ENCODE peak calls at places on chromosomes 7 and 10, in six cellular contexts. One of them, this sample, is unnamed.

GRCh38 chr7:123715793-123716192 is 33.0 kb downstream of the WASL start:
- DNase-seq in BE2C: no peak
- DNase-seq in left lung: no peak
- DNase-seq in NB4: no peak
- DNase-seq in psoas muscle: no peak
- DNase-seq in AG10803: no peak
- DNase-seq in this sample: no peak

GRCh38 chr10:58241346-58241745 is 26.3 kb downstream of the IPMK start:
- DNase-seq in BE2C: no peak
- DNase-seq in left lung: no peak
- DNase-seq in NB4: no peak
- DNase-seq in psoas muscle: no peak
- DNase-seq in AG10803: peak
- DNase-seq in this sample: peak

GRCh38 chr7:135076882-135077281 is 71.0 kb upstream of the TMEM140 start:
- DNase-seq in BE2C: no peak
- DNase-seq in left lung: no peak
- DNase-seq in NB4: no peak
- DNase-seq in psoas muscle: no peak
- DNase-seq in AG10803: no peak
- DNase-seq in this sample: no peak

GRCh38 chr10:110774069-110775021 is 97.4 kb upstream of the PDCD4 start:
- DNase-seq in BE2C: no peak
- DNase-seq in left lung: no peak
- DNase-seq in NB4: peak
- DNase-seq in psoas muscle: no peak
- DNase-seq in AG10803: peak
- DNase-seq in this sample: peak

GRCh38 chr10:30493609-30494530 is 59.9 kb downstream of the MAP3K8 start:
- DNase-seq in BE2C: no peak
- DNase-seq in left lung: peak
- DNase-seq in NB4: peak
- DNase-seq in psoas muscle: peak
- DNase-seq in AG10803: peak
- DNase-seq in this sample: no peak

GRCh38 chr7:101954494-101954893 is 137.1 kb downstream of the CUX1 start:
- DNase-seq in BE2C: no peak
- DNase-seq in left lung: no peak
- DNase-seq in NB4: no peak
- DNase-seq in psoas muscle: no peak
- DNase-seq in AG10803: no peak
- DNase-seq in this sample: no peak

GRCh38 chr10:63630928-63631685 is 109.9 kb downstream of the REEP3 start:
- DNase-seq in BE2C: no peak
- DNase-seq in left lung: no peak
- DNase-seq in NB4: peak
- DNase-seq in psoas muscle: no peak
- DNase-seq in AG10803: peak
- DNase-seq in this sample: peak

GRCh38 chr10:129844191-129844590 is 119.9 kb downstream of the EBF3 start:
- DNase-seq in BE2C: no peak
- DNase-seq in left lung: no peak
- DNase-seq in NB4: no peak
- DNase-seq in psoas muscle: no peak
- DNase-seq in AG10803: no peak
- DNase-seq in this sample: no peak

GRCh38 chr7:46256870-46257528 is 335.9 kb upstream of the IGFBP3 start:
- DNase-seq in BE2C: no peak
- DNase-seq in left lung: no peak
- DNase-seq in NB4: no peak
- DNase-seq in psoas muscle: no peak
- DNase-seq in AG10803: peak
- DNase-seq in this sample: no peak

GRCh38 chr7:10181996-10182395 is 791.7 kb upstream of the PHF14 start:
- DNase-seq in BE2C: no peak
- DNase-seq in left lung: no peak
- DNase-seq in NB4: no peak
- DNase-seq in psoas muscle: no peak
- DNase-seq in AG10803: no peak
- DNase-seq in this sample: no peak

GRCh38 chr10:73593812-73594211 is 2.7 kb upstream of the USP54 start:
- DNase-seq in BE2C: no peak
- DNase-seq in left lung: no peak
- DNase-seq in NB4: no peak
- DNase-seq in psoas muscle: no peak
- DNase-seq in AG10803: no peak
- DNase-seq in this sample: no peak

GRCh38 chr7:40220421-40220911 is 85.7 kb downstream of the SUGCT start:
- DNase-seq in BE2C: no peak
- DNase-seq in left lung: no peak
- DNase-seq in NB4: no peak
- DNase-seq in psoas muscle: no peak
- DNase-seq in AG10803: peak
- DNase-seq in this sample: peak

GRCh38 chr7:10802526-10802925 is 171.1 kb upstream of the PHF14 start:
- DNase-seq in BE2C: no peak
- DNase-seq in left lung: no peak
- DNase-seq in NB4: no peak
- DNase-seq in psoas muscle: no peak
- DNase-seq in AG10803: peak
- DNase-seq in this sample: peak

GRCh38 chr7:47514818-47515217 is 67.1 kb downstream of the TNS3 start:
- DNase-seq in BE2C: no peak
- DNase-seq in left lung: no peak
- DNase-seq in NB4: peak
- DNase-seq in psoas muscle: no peak
- DNase-seq in AG10803: no peak
- DNase-seq in this sample: no peak

GRCh38 chr10:4662576-4663161 is 163.3 kb upstream of the AKR1E2 start:
- DNase-seq in BE2C: no peak
- DNase-seq in left lung: no peak
- DNase-seq in NB4: peak
- DNase-seq in psoas muscle: peak
- DNase-seq in AG10803: peak
- DNase-seq in this sample: peak

GRCh38 chr10:112131996-112132395 is 51.6 kb downstream of the GPAM start:
- DNase-seq in BE2C: no peak
- DNase-seq in left lung: no peak
- DNase-seq in NB4: no peak
- DNase-seq in psoas muscle: no peak
- DNase-seq in AG10803: no peak
- DNase-seq in this sample: no peak

GRCh38 chr10:485776-486572 is 203.5 kb downstream of the DIP2C start:
- DNase-seq in BE2C: peak
- DNase-seq in left lung: no peak
- DNase-seq in NB4: no peak
- DNase-seq in psoas muscle: no peak
- DNase-seq in AG10803: peak
- DNase-seq in this sample: no peak

GRCh38 chr7:90715067-90715466 is 118.9 kb downstream of the CDK14 start:
- DNase-seq in BE2C: no peak
- DNase-seq in left lung: no peak
- DNase-seq in NB4: no peak
- DNase-seq in psoas muscle: no peak
- DNase-seq in AG10803: no peak
- DNase-seq in this sample: no peak
- H3K4me3 ChIP-seq in BE2C: no peak
- H3K4me3 ChIP-seq in left lung: no peak
- H3K4me3 ChIP-seq in NB4: no peak
- H3K4me3 ChIP-seq in psoas muscle: no peak
- H3K4me3 ChIP-seq in AG10803: no peak
- H3K4me3 ChIP-seq in this sample: no peak

DNA sequence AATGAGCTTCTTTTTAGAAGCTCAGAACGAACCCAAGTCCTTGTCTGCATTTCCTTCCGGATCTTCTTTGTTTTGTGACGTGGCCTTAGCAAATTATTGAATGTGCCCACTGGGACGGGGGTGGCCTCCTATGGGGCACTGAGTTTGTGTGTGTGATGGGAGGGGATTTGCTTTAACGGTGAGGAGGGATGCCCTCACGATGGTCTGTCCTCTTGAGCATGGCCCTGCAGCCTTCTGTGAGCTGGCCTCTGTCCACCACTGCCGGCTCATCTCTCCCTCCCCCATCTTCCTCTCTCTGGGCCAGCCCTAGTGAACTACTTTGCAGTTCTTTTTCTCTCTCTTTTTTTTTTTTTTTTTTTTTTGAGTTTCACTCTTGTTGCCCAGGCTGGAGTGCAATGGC is 62.9 kb upstream of the MKRN1 start:
- DNase-seq in BE2C: no peak
- DNase-seq in left lung: no peak
- DNase-seq in NB4: no peak
- DNase-seq in psoas muscle: peak
- DNase-seq in AG10803: peak
- DNase-seq in this sample: peak
- H3K4me3 ChIP-seq in BE2C: no peak
- H3K4me3 ChIP-seq in left lung: no peak
- H3K4me3 ChIP-seq in NB4: no peak
- H3K4me3 ChIP-seq in psoas muscle: no peak
- H3K4me3 ChIP-seq in AG10803: peak
- H3K4me3 ChIP-seq in this sample: no peak

GRCh38 chr10:132064082-132064755 is 1.5 kb upstream of the JAKMIP3 start:
- DNase-seq in BE2C: no peak
- DNase-seq in left lung: peak
- DNase-seq in NB4: no peak
- DNase-seq in psoas muscle: no peak
- DNase-seq in AG10803: no peak
- DNase-seq in this sample: no peak

GRCh38 chr10:132066186-132066585 is 440 bp downstream of the JAKMIP3 start:
- DNase-seq in BE2C: no peak
- DNase-seq in left lung: peak
- DNase-seq in NB4: no peak
- DNase-seq in psoas muscle: no peak
- DNase-seq in AG10803: peak
- DNase-seq in this sample: no peak

GRCh38 chr10:132063432-132063831 is 2.3 kb upstream of the JAKMIP3 start:
- DNase-seq in BE2C: no peak
- DNase-seq in left lung: peak
- DNase-seq in NB4: no peak
- DNase-seq in psoas muscle: no peak
- DNase-seq in AG10803: no peak
- DNase-seq in this sample: no peak

GRCh38 chr10:132065491-132066105 is at the start of gene JAKMIP3:
- DNase-seq in BE2C: no peak
- DNase-seq in left lung: peak
- DNase-seq in NB4: no peak
- DNase-seq in psoas muscle: peak
- DNase-seq in AG10803: peak
- DNase-seq in this sample: peak

GRCh38 chr10:132064771-132065437 is 842 bp upstream of the JAKMIP3 start:
- DNase-seq in BE2C: no peak
- DNase-seq in left lung: peak
- DNase-seq in NB4: no peak
- DNase-seq in psoas muscle: no peak
- DNase-seq in AG10803: no peak
- DNase-seq in this sample: no peak
- H3K4me3 ChIP-seq in BE2C: no peak
- H3K4me3 ChIP-seq in left lung: peak
- H3K4me3 ChIP-seq in NB4: no peak
- H3K4me3 ChIP-seq in psoas muscle: peak
- H3K4me3 ChIP-seq in AG10803: peak
- H3K4me3 ChIP-seq in this sample: no peak

DNA sequence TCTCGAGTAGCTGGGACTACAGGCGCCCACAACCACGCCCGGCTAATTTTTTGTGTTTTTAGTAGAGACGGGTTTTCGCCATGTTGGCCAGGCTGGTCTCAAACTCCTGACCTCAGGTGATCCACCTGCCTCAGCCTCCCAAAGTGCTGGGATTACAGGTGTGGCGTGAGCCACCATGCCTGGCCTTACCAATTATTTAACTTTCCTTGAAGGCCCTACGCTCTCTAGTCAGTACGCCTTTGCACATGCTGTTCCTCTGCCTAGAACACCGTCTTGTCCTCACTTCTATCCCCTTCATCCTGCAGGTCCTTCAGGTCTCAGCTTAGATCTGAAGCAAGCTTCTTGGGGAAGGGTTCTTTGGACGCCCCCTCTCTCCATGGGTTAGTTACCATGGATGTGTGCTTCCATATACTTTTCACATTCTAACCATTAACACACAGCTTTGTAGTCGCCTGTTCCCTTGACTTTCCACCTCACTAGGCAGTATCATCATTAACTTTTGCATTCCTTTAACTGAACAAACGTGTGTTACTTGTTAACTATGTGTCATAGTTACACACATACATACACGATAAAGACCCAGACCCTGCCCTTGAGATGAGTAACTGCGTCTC is 592 bp upstream of the ATP6V1F start:
- DNase-seq in BE2C: no peak
- DNase-seq in left lung: no peak
- DNase-seq in NB4: peak
- DNase-seq in psoas muscle: no peak
- DNase-seq in AG10803: no peak
- DNase-seq in this sample: no peak
- H3K4me3 ChIP-seq in BE2C: peak
- H3K4me3 ChIP-seq in left lung: peak
- H3K4me3 ChIP-seq in NB4: peak
- H3K4me3 ChIP-seq in psoas muscle: peak
- H3K4me3 ChIP-seq in AG10803: peak
- H3K4me3 ChIP-seq in this sample: peak

GRCh38 chr7:106597014-106597413 is 63.9 kb downstream of the CCDC71L start:
- DNase-seq in BE2C: no peak
- DNase-seq in left lung: no peak
- DNase-seq in NB4: no peak
- DNase-seq in psoas muscle: no peak
- DNase-seq in AG10803: no peak
- DNase-seq in this sample: no peak

GRCh38 chr7:106599343-106599698 is 61.6 kb downstream of the CCDC71L start:
- DNase-seq in BE2C: no peak
- DNase-seq in left lung: no peak
- DNase-seq in NB4: no peak
- DNase-seq in psoas muscle: no peak
- DNase-seq in AG10803: no peak
- DNase-seq in this sample: no peak

GRCh38 chr7:106595922-106596321 is 65.0 kb downstream of the CCDC71L start:
- DNase-seq in BE2C: no peak
- DNase-seq in left lung: no peak
- DNase-seq in NB4: no peak
- DNase-seq in psoas muscle: no peak
- DNase-seq in AG10803: no peak
- DNase-seq in this sample: no peak

GRCh38 chr7:106598663-106599342 is 62.2 kb downstream of the CCDC71L start:
- DNase-seq in BE2C: peak
- DNase-seq in left lung: no peak
- DNase-seq in NB4: peak
- DNase-seq in psoas muscle: peak
- DNase-seq in AG10803: peak
- DNase-seq in this sample: peak

GRCh38 chr7:106597751-106598619 is 63.0 kb downstream of the CCDC71L start:
- DNase-seq in BE2C: no peak
- DNase-seq in left lung: no peak
- DNase-seq in NB4: no peak
- DNase-seq in psoas muscle: no peak
- DNase-seq in AG10803: no peak
- DNase-seq in this sample: no peak
- H3K4me3 ChIP-seq in BE2C: peak
- H3K4me3 ChIP-seq in left lung: no peak
- H3K4me3 ChIP-seq in NB4: peak
- H3K4me3 ChIP-seq in psoas muscle: peak
- H3K4me3 ChIP-seq in AG10803: no peak
- H3K4me3 ChIP-seq in this sample: no peak

This sample was measured in astrocyte of the spinal cord.